ENCODE peak calls at places on chromosomes 2 and 18, in four cellular contexts. Q, N, X and D are unnamed samples.

GRCh38 chr2:110874565-110875383 is 142.4 kb downstream of the ACOXL start:
- DNase-seq in Q (no peak), N (peak; percentile 85), X (no peak), D (no peak)

GRCh38 chr18:77254711-77255110 is 5.1 kb downstream of the GALR1 start:
- DNase-seq in Q (no peak), N (no peak), X (no peak), D (no peak)

GRCh38 chr2:126368778-126369177 is 287.2 kb upstream of the GYPC start:
- DNase-seq in Q (no peak), N (no peak), X (no peak), D (no peak)

GRCh38 chr2:37414470-37414949 is 70.1 kb downstream of the QPCT start:
- DNase-seq in Q (peak; percentile 83), N (peak; percentile 79), X (peak; percentile 52), D (no peak)

GRCh38 chr18:75341897-75342296 is 85.6 kb downstream of the SMIM21 start:
- DNase-seq in Q (no peak), N (no peak), X (no peak), D (no peak)

GRCh38 chr2:97806738-97807618 is 93.6 kb downstream of the ZAP70 start:
- DNase-seq in Q (peak; percentile 70), N (peak; percentile 83), X (peak; percentile 45), D (peak; percentile 68)

GRCh38 chr2:102147935-102148334 is 5.4 kb downstream of the IL1R1 start:
- DNase-seq in Q (peak; percentile 21), N (peak; percentile 22), X (peak; percentile 8), D (no peak)

GRCh38 chr18:54209471-54210180 is 14.8 kb downstream of the MBD2 start:
- DNase-seq in Q (peak; percentile 6), N (peak; percentile 77), X (peak; percentile 72), D (no peak)

GRCh38 chr2:216695401-216695821 is at the start of gene IGFBP5:
- DNase-seq in Q (peak; percentile 71), N (no peak), X (no peak), D (no peak)

GRCh38 chr2:151769606-151770005 is 35.3 kb upstream of the NEB start:
- DNase-seq in Q (no peak), N (no peak), X (no peak), D (no peak)

GRCh38 chr18:30967701-30968100 is 74.8 kb downstream of the DSC3 start:
- DNase-seq in Q (no peak), N (no peak), X (no peak), D (no peak)

GRCh38 chr18:55241016-55241415 is 281.8 kb upstream of the CCDC68 start:
- DNase-seq in Q (no peak), N (peak; percentile 56), X (no peak), D (no peak)

GRCh38 chr2:37775908-37776250 is 104.4 kb upstream of the CDC42EP3 start:
- DNase-seq in Q (peak; percentile 89), N (no peak), X (peak; percentile 93), D (no peak)

GRCh38 chr2:111054791-111055627 is 65.7 kb upstream of the BCL2L11 start:
- DNase-seq in Q (no peak), N (peak; percentile 69), X (no peak), D (no peak)

GRCh38 chr2:240917684-240918257 is 11.6 kb downstream of the CROCC2 start:
- DNase-seq in Q (no peak), N (no peak), X (no peak), D (no peak)

GRCh38 chr2:241895732-241896641 is 26.5 kb downstream of the RTP5 start:
- DNase-seq in Q (peak; percentile 21), N (no peak), X (peak; percentile 16), D (peak; percentile 15)

GRCh38 chr2:32947484-32948143 is 861 bp downstream of the LTBP1 start:
- DNase-seq in Q (peak; percentile 30), N (peak; percentile 41), X (peak; percentile 41), D (peak; percentile 19)

GRCh38 chr2:232894746-232895145 is 24.7 kb downstream of the SNORC start:
- DNase-seq in Q (no peak), N (no peak), X (no peak), D (peak; percentile 4)

GRCh38 chr2:177857538-177857937 is 215.0 kb downstream of the PDE11A start:
- DNase-seq in Q (no peak), N (no peak), X (no peak), D (no peak)

GRCh38 chr18:27948981-27949380 is 227.9 kb downstream of the CDH2 start:
- DNase-seq in Q (no peak), N (no peak), X (no peak), D (no peak)

GRCh38 chr18:62939433-62939832 is 224.1 kb downstream of the PHLPP1 start:
- DNase-seq in Q (no peak), N (no peak), X (no peak), D (no peak)

GRCh38 chr2:6139916-6140315 is 447.7 kb downstream of the SOX11 start:
- DNase-seq in Q (no peak), N (no peak), X (no peak), D (no peak)

GRCh38 chr2:149732730-149733290 is 145.2 kb upstream of the MMADHC start:
- DNase-seq in Q (no peak), N (no peak), X (no peak), D (no peak)

GRCh38 chr2:238247841-238248440 is 8.1 kb upstream of the HES6 start:
- DNase-seq in Q (no peak), N (no peak), X (no peak), D (no peak)

GRCh38 chr2:11498543-11499034 is 32.6 kb upstream of the E2F6 start:
- DNase-seq in Q (no peak), N (peak; percentile 92), X (peak; percentile 16), D (no peak)

GRCh38 chr18:23134780-23135678 is at the start of gene CABLES1:
- DNase-seq in Q (peak; percentile 56), N (peak; percentile 71), X (peak; percentile 30), D (peak; percentile 50)

GRCh38 chr18:23732439-23732838 is 43.2 kb downstream of the LAMA3 start:
- DNase-seq in Q (no peak), N (no peak), X (no peak), D (no peak)

GRCh38 chr2:36704475-36705150 is 8.1 kb downstream of the VIT start:
- DNase-seq in Q (no peak), N (no peak), X (no peak), D (no peak)

GRCh38 chr2:47862949-47863348 is 43.3 kb downstream of the FBXO11 start:
- DNase-seq in Q (no peak), N (peak; percentile 1), X (no peak), D (no peak)

GRCh38 chr2:153386481-153386891 is 92.1 kb downstream of the RPRM start:
- DNase-seq in Q (peak; percentile 11), N (no peak), X (peak; percentile 71), D (no peak)

GRCh38 chr2:3500326-3500899 is 18.9 kb downstream of the ADI1 start:
- DNase-seq in Q (no peak), N (no peak), X (no peak), D (no peak)

GRCh38 chr2:72991980-72992733 is 74.8 kb downstream of the EMX1 start:
- DNase-seq in Q (no peak), N (no peak), X (no peak), D (no peak)

GRCh38 chr2:45033331-45033730 is 24.1 kb upstream of the SIX2 start:
- DNase-seq in Q (no peak), N (no peak), X (no peak), D (no peak)

GRCh38 chr2:176072951-176073904 is 10.5 kb downstream of the EVX2 start:
- DNase-seq in Q (no peak), N (no peak), X (no peak), D (no peak)

GRCh38 chr18:48007955-48008701 is 77.7 kb upstream of the SMAD2 start:
- DNase-seq in Q (no peak), N (peak; percentile 37), X (peak; percentile 65), D (peak; percentile 31)

GRCh38 chr2:26730950-26731349 is 33.1 kb upstream of the SLC35F6 start:
- DNase-seq in Q (no peak), N (no peak), X (no peak), D (no peak)

GRCh38 chr2:26731714-26732113 is 32.4 kb upstream of the SLC35F6 start:
- DNase-seq in Q (no peak), N (no peak), X (no peak), D (no peak)

GRCh38 chr2:26730549-26730948 is 33.5 kb upstream of the SLC35F6 start:
- DNase-seq in Q (no peak), N (no peak), X (no peak), D (no peak)

GRCh38 chr2:26733343-26733742 is 30.7 kb upstream of the SLC35F6 start:
- DNase-seq in Q (no peak), N (no peak), X (no peak), D (no peak)

DNA sequence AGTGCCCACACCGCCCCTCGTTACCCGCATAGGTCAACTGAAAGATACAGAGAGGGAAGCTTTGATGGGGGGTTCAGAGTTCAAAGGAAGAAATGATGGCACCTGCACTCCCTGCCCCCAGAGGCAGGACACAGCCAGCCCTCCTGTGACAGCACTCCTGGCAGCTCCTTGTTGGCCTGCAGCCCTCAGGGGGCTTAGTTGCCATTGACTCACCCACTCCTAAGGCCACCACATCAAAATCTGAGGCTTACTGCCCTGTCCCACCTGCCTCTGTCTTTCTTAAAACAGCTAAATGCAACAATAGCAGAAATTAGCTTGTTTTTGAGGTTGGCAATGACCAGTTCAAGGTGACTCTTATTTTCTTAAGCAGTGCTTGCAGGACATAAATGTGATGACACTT is 31.6 kb upstream of the SLC35F6 start:
- DNase-seq in Q (no peak), N (no peak), X (no peak), D (no peak)
- TF ChIP-seq CTCF in Q (no peak), N (no peak), X (no peak), D (no peak)

GRCh38 chr2:207167129-207167923 is 1.6 kb upstream of the KLF7 start:
- DNase-seq in Q (peak; percentile 86), N (peak; percentile 59), X (peak; percentile 57), D (no peak)

GRCh38 chr2:207163815-207164747 is 1.7 kb downstream of the KLF7 start:
- DNase-seq in Q (peak; percentile 60), N (peak; percentile 50), X (peak; percentile 54), D (peak; percentile 19)

GRCh38 chr2:207165121-207166038 is at the start of gene KLF7:
- DNase-seq in Q (peak; percentile 60), N (peak; percentile 69), X (peak; percentile 42), D (peak; percentile 29)

GRCh38 chr2:207166039-207166348 is 246 bp upstream of the KLF7 start:
- DNase-seq in Q (peak; percentile 100), N (peak; percentile 99), X (peak; percentile 100), D (peak; percentile 88)

GRCh38 chr2:207166349-207167128 is 791 bp upstream of the KLF7 start:
- DNase-seq in Q (peak; percentile 88), N (peak; percentile 87), X (peak; percentile 75), D (peak; percentile 70)
- TF ChIP-seq CTCF in Q (no peak), N (peak; percentile 28), X (no peak), D (no peak)

GRCh38 chr2:127424598-127425379 is 6.6 kb downstream of the PROC start:
- DNase-seq in Q (no peak), N (no peak), X (no peak), D (no peak)
- TF ChIP-seq CTCF in Q (no peak), N (no peak), X (no peak), D (no peak)

GRCh38 chr18:41146301-41146700 is 808.7 kb upstream of the PIK3C3 start:
- DNase-seq in Q (no peak), N (no peak), X (no peak), D (no peak)
- TF ChIP-seq CTCF in Q (no peak), N (no peak), X (peak; percentile 14), D (no peak)

GRCh38 chr2:234288974-234289455 is 207.9 kb downstream of the ARL4C start:
- DNase-seq in Q (peak; percentile 62), N (peak; percentile 74), X (peak; percentile 24), D (peak; percentile 50)
- TF ChIP-seq CTCF in Q (peak; percentile 73), N (peak; percentile 84), X (peak; percentile 78), D (no peak)

GRCh38 chr2:172113617-172114016 is 10.9 kb upstream of the DLX2 start:
- DNase-seq in Q (peak; percentile 71), N (peak; percentile 39), X (no peak), D (no peak)
- TF ChIP-seq CTCF in Q (peak; percentile 52), N (peak; percentile 26), X (no peak), D (no peak)